ENCODE peak calls at places on chromosomes 13 and 19, in four cellular contexts. One of them, this sample, is unnamed.

GRCh38 chr19:6531956-6532243 is 1.1 kb downstream of the TNFSF9 start:
- DNase-seq in GM12878: no peak
- DNase-seq in IMR-90: no peak
- DNase-seq in K562: no peak
- DNase-seq in this sample: no peak

GRCh38 chr13:26971990-26972888 is 199.4 kb downstream of the USP12 start:
- DNase-seq in GM12878: no peak
- DNase-seq in IMR-90: peak
- DNase-seq in K562: peak
- DNase-seq in this sample: no peak

GRCh38 chr13:93318538-93318937 is 91.9 kb downstream of the GPC6 start:
- DNase-seq in GM12878: no peak
- DNase-seq in IMR-90: peak
- DNase-seq in K562: no peak
- DNase-seq in this sample: no peak

GRCh38 chr19:18090545-18091216 is 3.9 kb upstream of the IL12RB1 start:
- DNase-seq in GM12878: no peak
- DNase-seq in IMR-90: peak
- DNase-seq in K562: no peak
- DNase-seq in this sample: peak

GRCh38 chr19:6556480-6556879 is 25.7 kb downstream of the TNFSF9 start:
- DNase-seq in GM12878: peak
- DNase-seq in IMR-90: no peak
- DNase-seq in K562: no peak
- DNase-seq in this sample: no peak

GRCh38 chr19:17103177-17103576 is 27.6 kb downstream of the MYO9B start:
- DNase-seq in GM12878: no peak
- DNase-seq in IMR-90: peak
- DNase-seq in K562: peak
- DNase-seq in this sample: peak

GRCh38 chr13:91313581-91313980 is 33.9 kb upstream of the MIR17HG start:
- DNase-seq in GM12878: no peak
- DNase-seq in IMR-90: no peak
- DNase-seq in K562: no peak
- DNase-seq in this sample: no peak

GRCh38 chr13:43061496-43062280 is 38.3 kb downstream of the DNAJC15 start:
- DNase-seq in GM12878: no peak
- DNase-seq in IMR-90: no peak
- DNase-seq in K562: no peak
- DNase-seq in this sample: no peak

GRCh38 chr19:7973883-7974282 is 30.4 kb upstream of the TIMM44 start:
- DNase-seq in GM12878: no peak
- DNase-seq in IMR-90: no peak
- DNase-seq in K562: no peak
- DNase-seq in this sample: no peak

GRCh38 chr19:2653717-2654584 is 48.5 kb downstream of the GNG7 start:
- DNase-seq in GM12878: no peak
- DNase-seq in IMR-90: no peak
- DNase-seq in K562: no peak
- DNase-seq in this sample: no peak

GRCh38 chr19:41000310-41000737 is 9.2 kb downstream of the CYP2B6 start:
- DNase-seq in GM12878: no peak
- DNase-seq in IMR-90: no peak
- DNase-seq in K562: no peak
- DNase-seq in this sample: no peak

GRCh38 chr13:20294497-20294896 is 62.4 kb upstream of the GJB6 start:
- DNase-seq in GM12878: no peak
- DNase-seq in IMR-90: no peak
- DNase-seq in K562: no peak
- DNase-seq in this sample: no peak

GRCh38 chr13:70604448-70604847 is 496.2 kb upstream of the KLHL1 start:
- DNase-seq in GM12878: no peak
- DNase-seq in IMR-90: no peak
- DNase-seq in K562: no peak
- DNase-seq in this sample: no peak

GRCh38 chr19:30001794-30002193 is 59.8 kb downstream of the URI1 start:
- DNase-seq in GM12878: no peak
- DNase-seq in IMR-90: peak
- DNase-seq in K562: no peak
- DNase-seq in this sample: peak

GRCh38 chr19:55305491-55305890 is 19.6 kb downstream of the TMEM150B start:
- DNase-seq in GM12878: no peak
- DNase-seq in IMR-90: no peak
- DNase-seq in K562: peak
- DNase-seq in this sample: peak

GRCh38 chr13:44398606-44399005 is 25.0 kb downstream of the SERP2 start:
- DNase-seq in GM12878: no peak
- DNase-seq in IMR-90: no peak
- DNase-seq in K562: no peak
- DNase-seq in this sample: no peak

GRCh38 chr13:50277906-50278305 is 262.7 kb downstream of the KCNRG start:
- DNase-seq in GM12878: no peak
- DNase-seq in IMR-90: no peak
- DNase-seq in K562: no peak
- DNase-seq in this sample: no peak

GRCh38 chr13:24064258-24064860 is 96.2 kb upstream of the SPATA13 start:
- DNase-seq in GM12878: no peak
- DNase-seq in IMR-90: no peak
- DNase-seq in K562: no peak
- DNase-seq in this sample: no peak

GRCh38 chr19:11560404-11560988 is 1.5 kb upstream of the ELOF1 start:
- DNase-seq in GM12878: peak
- DNase-seq in IMR-90: peak
- DNase-seq in K562: peak
- DNase-seq in this sample: peak

GRCh38 chr19:45179063-45179847 is 671 bp downstream of the BLOC1S3 start:
- DNase-seq in GM12878: no peak
- DNase-seq in IMR-90: peak
- DNase-seq in K562: peak
- DNase-seq in this sample: no peak

GRCh38 chr19:32814046-32814445 is 55.5 kb downstream of the SLC7A9 start:
- DNase-seq in GM12878: no peak
- DNase-seq in IMR-90: no peak
- DNase-seq in K562: no peak
- DNase-seq in this sample: no peak

GRCh38 chr13:25135896-25136295 is 36.2 kb downstream of the AMER2 start:
- DNase-seq in GM12878: no peak
- DNase-seq in IMR-90: no peak
- DNase-seq in K562: no peak
- DNase-seq in this sample: no peak

GRCh38 chr13:25906211-25906661 is 145.6 kb downstream of the SHISA2 start:
- DNase-seq in GM12878: no peak
- DNase-seq in IMR-90: no peak
- DNase-seq in K562: no peak
- DNase-seq in this sample: peak

DNA sequence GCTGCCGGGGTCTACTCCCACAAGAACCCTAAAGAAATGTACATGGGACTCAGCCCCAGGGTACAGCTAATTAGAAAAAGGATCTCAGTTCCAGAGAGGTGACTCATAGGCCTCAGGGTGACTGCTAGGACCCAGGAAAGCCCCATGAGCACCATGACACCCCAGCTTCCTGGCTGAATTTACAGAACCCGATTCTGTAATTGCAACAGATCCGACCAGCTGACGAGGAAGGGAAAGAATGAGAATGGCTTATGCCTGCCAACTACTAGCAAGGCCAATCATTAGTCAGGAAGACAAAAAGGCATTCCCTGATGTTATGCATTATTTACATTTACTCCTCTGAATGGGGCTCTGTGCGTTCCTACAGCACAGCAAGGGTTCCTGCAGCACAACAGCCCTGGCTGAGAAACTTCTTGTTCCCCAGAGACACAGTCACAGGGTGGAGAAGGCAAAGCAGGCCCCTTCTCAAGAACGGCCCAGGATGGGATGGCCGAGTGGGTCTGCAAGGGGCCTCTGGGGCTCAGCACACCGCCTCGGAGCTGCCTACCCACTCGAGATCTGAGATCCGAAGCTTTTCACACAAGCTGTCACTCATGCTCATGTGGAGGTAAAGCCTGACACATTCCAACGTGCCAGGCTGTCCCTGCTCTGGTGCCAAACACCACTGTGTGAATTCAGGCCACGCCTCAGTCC is 27.2 kb downstream of the PBX4 start:
- DNase-seq in GM12878: peak
- DNase-seq in IMR-90: peak
- DNase-seq in K562: no peak
- DNase-seq in this sample: no peak
- TF ChIP-seq FOS in GM12878: no peak
- TF ChIP-seq FOS in IMR-90: peak
- TF ChIP-seq FOS in K562: no peak
- TF ChIP-seq FOS in this sample: no peak

GRCh38 chr19:28577199-28577598 is 635.8 kb downstream of the UQCRFS1 start:
- DNase-seq in GM12878: no peak
- DNase-seq in IMR-90: no peak
- DNase-seq in K562: no peak
- DNase-seq in this sample: no peak

GRCh38 chr19:28578208-28578607 is 634.7 kb downstream of the UQCRFS1 start:
- DNase-seq in GM12878: no peak
- DNase-seq in IMR-90: no peak
- DNase-seq in K562: no peak
- DNase-seq in this sample: no peak

GRCh38 chr19:28575816-28576215 is 637.1 kb downstream of the UQCRFS1 start:
- DNase-seq in GM12878: no peak
- DNase-seq in IMR-90: no peak
- DNase-seq in K562: no peak
- DNase-seq in this sample: no peak

GRCh38 chr19:28578786-28579505 is 634.0 kb downstream of the UQCRFS1 start:
- DNase-seq in GM12878: no peak
- DNase-seq in IMR-90: no peak
- DNase-seq in K562: peak
- DNase-seq in this sample: no peak

GRCh38 chr19:28577666-28578065 is 635.3 kb downstream of the UQCRFS1 start:
- DNase-seq in GM12878: no peak
- DNase-seq in IMR-90: no peak
- DNase-seq in K562: no peak
- DNase-seq in this sample: no peak
- TF ChIP-seq FOS in GM12878: no peak
- TF ChIP-seq FOS in IMR-90: no peak
- TF ChIP-seq FOS in K562: no peak
- TF ChIP-seq FOS in this sample: no peak

DNA sequence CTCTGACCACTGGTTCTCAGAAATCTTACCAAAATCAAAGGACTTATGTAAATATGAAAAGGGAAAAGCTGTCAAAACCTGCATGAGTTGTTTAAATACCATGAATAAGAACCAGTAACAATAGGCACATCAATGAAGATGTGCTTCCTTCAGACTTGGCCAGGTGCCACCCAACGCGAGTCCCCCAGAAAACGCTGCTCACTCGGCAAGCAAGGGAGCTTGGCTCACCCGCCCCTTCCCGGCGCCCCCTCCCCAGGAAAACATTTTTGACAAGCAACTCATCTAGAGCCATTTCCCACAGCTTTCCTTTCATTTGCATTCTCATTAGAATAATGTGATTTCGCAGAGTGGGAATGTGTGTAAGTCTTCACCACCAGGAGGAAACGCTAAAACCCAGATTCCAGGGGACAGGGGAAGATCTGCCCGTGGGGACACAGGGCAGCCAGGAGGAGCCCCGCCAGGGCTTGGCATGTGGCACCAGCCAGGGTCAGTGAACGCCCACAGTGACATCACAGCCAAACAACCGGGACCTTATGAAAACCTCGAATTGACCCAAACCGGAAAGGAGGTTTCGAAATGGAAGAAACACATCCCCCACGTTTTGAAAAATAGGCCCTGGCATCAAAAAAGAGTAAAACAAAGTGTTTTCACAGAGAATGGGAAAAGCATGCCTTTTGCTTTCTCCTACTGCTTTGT is 366.2 kb upstream of the TSHZ3 start:
- DNase-seq in GM12878: no peak
- DNase-seq in IMR-90: no peak
- DNase-seq in K562: no peak
- DNase-seq in this sample: no peak
- TF ChIP-seq FOS in GM12878: no peak
- TF ChIP-seq FOS in IMR-90: no peak
- TF ChIP-seq FOS in K562: no peak
- TF ChIP-seq FOS in this sample: no peak

DNA sequence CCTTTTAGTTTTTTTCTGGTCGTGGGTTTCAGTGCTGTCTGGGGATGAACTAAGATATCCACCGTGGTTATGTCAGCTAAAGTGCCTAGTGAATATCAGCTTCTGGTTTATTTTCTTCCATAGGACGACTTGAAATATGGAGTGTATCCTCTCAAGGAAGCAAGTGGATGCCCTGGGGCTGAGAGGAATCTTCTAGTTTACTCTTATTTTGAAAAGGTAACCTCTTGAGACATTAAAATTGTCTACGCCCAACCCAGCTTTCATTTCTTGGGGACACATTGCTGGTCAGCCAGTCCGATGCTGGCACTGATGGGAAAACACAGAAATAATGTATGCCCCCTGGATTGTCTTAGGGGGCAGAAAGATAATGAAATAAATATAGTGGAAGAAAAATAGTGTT is 1.6 kb downstream of the ZNF431 start:
- DNase-seq in GM12878: no peak
- DNase-seq in IMR-90: no peak
- DNase-seq in K562: no peak
- DNase-seq in this sample: no peak
- TF ChIP-seq FOS in GM12878: no peak
- TF ChIP-seq FOS in IMR-90: no peak
- TF ChIP-seq FOS in K562: no peak
- TF ChIP-seq FOS in this sample: no peak

GRCh38 chr13:112153846-112154245 is 86.9 kb downstream of the SOX1 start:
- DNase-seq in GM12878: no peak
- DNase-seq in IMR-90: no peak
- DNase-seq in K562: no peak
- DNase-seq in this sample: no peak

GRCh38 chr13:112152846-112153245 is 85.9 kb downstream of the SOX1 start:
- DNase-seq in GM12878: no peak
- DNase-seq in IMR-90: no peak
- DNase-seq in K562: no peak
- DNase-seq in this sample: no peak

GRCh38 chr13:112154301-112155060 is 87.5 kb downstream of the SOX1 start:
- DNase-seq in GM12878: no peak
- DNase-seq in IMR-90: no peak
- DNase-seq in K562: no peak
- DNase-seq in this sample: no peak

GRCh38 chr13:112150352-112150751 is 83.4 kb downstream of the SOX1 start:
- DNase-seq in GM12878: no peak
- DNase-seq in IMR-90: no peak
- DNase-seq in K562: no peak
- DNase-seq in this sample: no peak

GRCh38 chr13:112153364-112153763 is 86.4 kb downstream of the SOX1 start:
- DNase-seq in GM12878: no peak
- DNase-seq in IMR-90: no peak
- DNase-seq in K562: no peak
- DNase-seq in this sample: no peak
- TF ChIP-seq FOS in GM12878: no peak
- TF ChIP-seq FOS in IMR-90: no peak
- TF ChIP-seq FOS in K562: no peak
- TF ChIP-seq FOS in this sample: no peak